ENCODE peak calls at places on chromosomes 4 and X, in six cellular contexts. W is body of pancreas, F is SJSA1, C is cardiac muscle cell, K is sigmoid colon, T is neuronal stem cell. U is an unnamed sample. For H3K4me1, the result is how much of the 10 kb centered on the place peaks cover.

GRCh38 chr4:86892639-86892965 is 380 bp upstream of the C4orf36 start:
- DNase-seq in W (no peak), K (no peak), F (no peak), T (no peak), C (no peak), U (no peak)

GRCh38 chr4:168832746-168833575 is 177.1 kb downstream of the CBR4 start:
- DNase-seq in C (no peak), T (no peak), F (peak), W (no peak), K (peak), U (peak)

GRCh38 chr4:159014896-159015295 is 88.0 kb upstream of the RAPGEF2 start:
- DNase-seq in C (no peak), K (no peak), T (no peak), W (no peak), F (no peak), U (no peak)

GRCh38 chr4:111027526-111027925 is 404.6 kb upstream of the PITX2 start:
- DNase-seq in F (peak), W (no peak), C (no peak), K (no peak), T (no peak), U (no peak)

GRCh38 chr4:41323186-41323585 is 66.5 kb downstream of the UCHL1 start:
- DNase-seq in K (no peak), C (peak), T (no peak), W (no peak), F (no peak), U (no peak)

GRCh38 chr4:3135155-3136011 is 60.9 kb downstream of the HTT start:
- DNase-seq in C (peak), K (no peak), W (no peak), F (no peak), T (no peak), U (no peak)

GRCh38 chr4:10806993-10807645 is 122.6 kb upstream of the CLNK start:
- DNase-seq in T (no peak), F (no peak), K (no peak), C (no peak), W (no peak), U (no peak)

GRCh38 chr4:141248029-141248428 is 27.3 kb downstream of the ZNF330 start:
- DNase-seq in T (no peak), W (peak), C (peak), F (peak), K (no peak), U (peak)

GRCh38 chrX:114584983-114585842 is 1.3 kb downstream of the HTR2C start:
- DNase-seq in F (no peak), T (no peak), W (no peak), C (no peak), K (no peak), U (no peak)

GRCh38 chrX:151084454-151084853 is 91.9 kb upstream of the GPR50 start:
- DNase-seq in T (no peak), C (no peak), F (no peak), K (no peak), W (no peak), U (no peak)

GRCh38 chrX:65997978-65998717 is 41.7 kb downstream of the VSIG4 start:
- DNase-seq in T (no peak), W (peak), C (no peak), F (no peak), K (no peak), U (no peak)
- H3K4me1 ChIP-seq in T (under half), W (under half), C (under half), F (under half), K (under half), U (under half)

GRCh38 chrX:2492536-2493218 is 8.1 kb downstream of the DHRSX start:
- DNase-seq in W (peak), T (no peak), C (no peak), K (peak), F (no peak), U (peak)

GRCh38 chrX:2497961-2498780 is 2.6 kb downstream of the DHRSX start:
- DNase-seq in K (no peak), C (peak), T (no peak), F (peak), W (peak), U (no peak)

GRCh38 chrX:2499507-2499906 is 1.3 kb downstream of the DHRSX start:
- DNase-seq in C (no peak), T (no peak), K (no peak), F (no peak), W (no peak), U (peak)

GRCh38 chrX:2498781-2499302 is 1.9 kb downstream of the DHRSX start:
- DNase-seq in F (no peak), W (peak), T (no peak), K (no peak), C (peak), U (peak)

GRCh38 chrX:2495595-2495994 is 5.2 kb downstream of the DHRSX start:
- DNase-seq in C (no peak), K (peak), F (no peak), W (no peak), T (no peak), U (peak)
- H3K4me3 ChIP-seq in C (no peak), K (no peak), F (no peak), W (no peak), T (no peak), U (no peak)

GRCh38 chrX:136196691-136197155 is 49.4 kb downstream of the FHL1 start:
- DNase-seq in F (no peak), K (no peak), C (no peak), T (no peak), W (no peak), U (no peak)
- H3K4me1 ChIP-seq in F (under half), K (under half), C (under half), T (under half), W (under half), U (under half)

GRCh38 chr4:72444104-72444503 is 124.9 kb downstream of the ADAMTS3 start:
- DNase-seq in W (no peak), C (no peak), K (no peak), F (no peak), T (no peak), U (no peak)
- H3K4me3 ChIP-seq in W (no peak), C (no peak), K (no peak), F (no peak), T (no peak), U (no peak)

GRCh38 chr4:93478805-93479204 is 349.7 kb upstream of the ATOH1 start:
- DNase-seq in C (no peak), F (no peak), T (no peak), K (no peak), W (no peak), U (no peak)
- H3K4me1 ChIP-seq in C (under half), F (under half), T (under half), K (under half), W (under half), U (under half)

GRCh38 chrX:2676794-2677675 is 14.1 kb upstream of the CD99 start:
- DNase-seq in C (peak), W (no peak), K (no peak), T (no peak), F (no peak), U (no peak)
- H3K4me3 ChIP-seq in C (no peak), W (no peak), K (no peak), T (no peak), F (no peak), U (no peak)

GRCh38 chr4:184267673-184268573 is 50.2 kb upstream of the ENPP6 start:
- DNase-seq in K (no peak), F (peak), T (no peak), W (peak), C (peak), U (peak)
- H3K4me1 ChIP-seq in K (under half), F (under half), T (under half), W (under half), C (under half), U (under half)

GRCh38 chr4:914531-914930 is 17.6 kb downstream of the GAK start:
- DNase-seq in F (no peak), W (no peak), C (no peak), T (no peak), K (no peak), U (no peak)
- H3K4me3 ChIP-seq in F (no peak), W (no peak), C (no peak), T (no peak), K (no peak), U (no peak)